ENCODE peak calls at places on chromosomes 11 and 22, in four cellular contexts. C, N, X and P are unnamed samples.

GRCh38 chr11:396511-396947 is 2.5 kb downstream of the PKP3 start:
- DNase-seq in N (peak; percentile 49), X (no peak), C (no peak), P (no peak)

GRCh38 chr11:96221244-96222070 is 121.5 kb downstream of the MAML2 start:
- DNase-seq in N (no peak), C (no peak), X (no peak), P (no peak)

GRCh38 chr11:76799061-76799804 is 16.1 kb downstream of the TSKU start:
- DNase-seq in C (peak; percentile 64), N (peak; percentile 83), X (peak; percentile 88), P (peak; percentile 84)

GRCh38 chr11:44901782-44902181 is 48.9 kb downstream of the TP53I11 start:
- DNase-seq in C (no peak), X (no peak), N (no peak), P (no peak)

GRCh38 chr11:22539851-22540376 is 85.7 kb downstream of the FANCF start:
- DNase-seq in N (peak; percentile 7), X (no peak), C (peak; percentile 22), P (no peak)

GRCh38 chr22:26848244-26848920 is 191.0 kb downstream of the MIAT start:
- DNase-seq in N (no peak), X (no peak), C (peak; percentile 28), P (no peak)

GRCh38 chr11:73227571-73228211 is 9.6 kb downstream of the P2RY2 start:
- DNase-seq in C (no peak), N (no peak), X (peak; percentile 84), P (peak; percentile 11)

GRCh38 chr11:62632492-62632891 is 10.7 kb upstream of the B3GAT3 start:
- DNase-seq in X (no peak), N (no peak), C (no peak), P (no peak)

GRCh38 chr11:43278302-43278956 is 33.4 kb upstream of the API5 start:
- DNase-seq in N (peak; percentile 48), C (peak; percentile 16), X (no peak), P (no peak)

GRCh38 chr11:73236879-73237278 is 18.8 kb downstream of the P2RY2 start:
- DNase-seq in X (peak; percentile 62), N (peak; percentile 56), C (no peak), P (peak; percentile 75)

GRCh38 chr11:58164389-58164788 is 24.5 kb upstream of the OR9Q2 start:
- DNase-seq in N (no peak), X (no peak), C (no peak), P (no peak)